ENCODE peak calls at places on chromosomes 5 and 9, in ten cellular contexts. One of them, this sample, is unnamed.

GRCh38 chr5:153147891-153148623 is 342.4 kb upstream of the GRIA1 start:
- DNase-seq in AG04449: no peak
- DNase-seq in kidney epithelial cell: peak
- DNase-seq in HCT116: no peak
- DNase-seq in AG10803: peak
- DNase-seq in Peyer's patch: no peak
- DNase-seq in A549: peak
- DNase-seq in sigmoid colon: no peak
- DNase-seq in GM12865: peak
- DNase-seq in uterus: no peak
- DNase-seq in this sample: peak

GRCh38 chr5:108003178-108003577 is 332.4 kb upstream of the EFNA5 start:
- DNase-seq in AG04449: no peak
- DNase-seq in kidney epithelial cell: peak
- DNase-seq in HCT116: no peak
- DNase-seq in AG10803: peak
- DNase-seq in Peyer's patch: no peak
- DNase-seq in A549: no peak
- DNase-seq in sigmoid colon: no peak
- DNase-seq in GM12865: peak
- DNase-seq in uterus: no peak
- DNase-seq in this sample: peak

GRCh38 chr9:124478014-124478753 is 27.9 kb downstream of the ADGRD2 start:
- DNase-seq in AG04449: no peak
- DNase-seq in kidney epithelial cell: no peak
- DNase-seq in HCT116: no peak
- DNase-seq in AG10803: no peak
- DNase-seq in Peyer's patch: no peak
- DNase-seq in A549: no peak
- DNase-seq in sigmoid colon: no peak
- DNase-seq in GM12865: no peak
- DNase-seq in uterus: no peak
- DNase-seq in this sample: no peak

GRCh38 chr5:32767948-32768427 is 56.9 kb downstream of the NPR3 start:
- DNase-seq in AG04449: peak
- DNase-seq in kidney epithelial cell: peak
- DNase-seq in HCT116: peak
- DNase-seq in AG10803: peak
- DNase-seq in Peyer's patch: no peak
- DNase-seq in A549: peak
- DNase-seq in sigmoid colon: no peak
- DNase-seq in GM12865: no peak
- DNase-seq in uterus: no peak
- DNase-seq in this sample: no peak

GRCh38 chr5:139277171-139277570 is 16.4 kb upstream of the MATR3 start:
- DNase-seq in AG04449: no peak
- DNase-seq in kidney epithelial cell: no peak
- DNase-seq in HCT116: no peak
- DNase-seq in AG10803: no peak
- DNase-seq in Peyer's patch: no peak
- DNase-seq in A549: no peak
- DNase-seq in sigmoid colon: no peak
- DNase-seq in GM12865: no peak
- DNase-seq in uterus: no peak
- DNase-seq in this sample: no peak

GRCh38 chr5:75659791-75660453 is 48.7 kb downstream of the ANKDD1B start:
- DNase-seq in AG04449: no peak
- DNase-seq in kidney epithelial cell: no peak
- DNase-seq in HCT116: no peak
- DNase-seq in AG10803: no peak
- DNase-seq in Peyer's patch: no peak
- DNase-seq in A549: no peak
- DNase-seq in sigmoid colon: no peak
- DNase-seq in GM12865: peak
- DNase-seq in uterus: no peak
- DNase-seq in this sample: no peak

GRCh38 chr9:73565026-73565425 is 413.4 kb downstream of the ANXA1 start:
- DNase-seq in AG04449: no peak
- DNase-seq in kidney epithelial cell: no peak
- DNase-seq in HCT116: no peak
- DNase-seq in AG10803: no peak
- DNase-seq in Peyer's patch: no peak
- DNase-seq in A549: no peak
- DNase-seq in sigmoid colon: no peak
- DNase-seq in GM12865: no peak
- DNase-seq in uterus: no peak
- DNase-seq in this sample: no peak

GRCh38 chr9:13149454-13149853 is 130.0 kb downstream of the MPDZ start:
- DNase-seq in AG04449: no peak
- DNase-seq in kidney epithelial cell: no peak
- DNase-seq in HCT116: no peak
- DNase-seq in AG10803: no peak
- DNase-seq in Peyer's patch: no peak
- DNase-seq in A549: no peak
- DNase-seq in sigmoid colon: no peak
- DNase-seq in GM12865: no peak
- DNase-seq in uterus: no peak
- DNase-seq in this sample: no peak

GRCh38 chr5:111070272-111071134 is 1.0 kb upstream of the TSLP start:
- DNase-seq in AG04449: no peak
- DNase-seq in kidney epithelial cell: no peak
- DNase-seq in HCT116: no peak
- DNase-seq in AG10803: no peak
- DNase-seq in Peyer's patch: peak
- DNase-seq in A549: no peak
- DNase-seq in sigmoid colon: peak
- DNase-seq in GM12865: peak
- DNase-seq in uterus: no peak
- DNase-seq in this sample: no peak

GRCh38 chr9:122213589-122214413 is 15.0 kb downstream of the LHX6 start:
- DNase-seq in AG04449: no peak
- DNase-seq in kidney epithelial cell: no peak
- DNase-seq in HCT116: peak
- DNase-seq in AG10803: no peak
- DNase-seq in Peyer's patch: peak
- DNase-seq in A549: peak
- DNase-seq in sigmoid colon: peak
- DNase-seq in GM12865: peak
- DNase-seq in uterus: no peak
- DNase-seq in this sample: peak

GRCh38 chr5:172603425-172603824 is 37.6 kb upstream of the NEURL1B start:
- DNase-seq in AG04449: peak
- DNase-seq in kidney epithelial cell: no peak
- DNase-seq in HCT116: no peak
- DNase-seq in AG10803: peak
- DNase-seq in Peyer's patch: no peak
- DNase-seq in A549: no peak
- DNase-seq in sigmoid colon: peak
- DNase-seq in GM12865: no peak
- DNase-seq in uterus: peak
- DNase-seq in this sample: no peak

GRCh38 chr5:172403191-172403794 is 51.0 kb downstream of the SH3PXD2B start:
- DNase-seq in AG04449: no peak
- DNase-seq in kidney epithelial cell: no peak
- DNase-seq in HCT116: no peak
- DNase-seq in AG10803: peak
- DNase-seq in Peyer's patch: no peak
- DNase-seq in A549: no peak
- DNase-seq in sigmoid colon: peak
- DNase-seq in GM12865: no peak
- DNase-seq in uterus: peak
- DNase-seq in this sample: no peak

GRCh38 chr5:155867531-155868088 is 459.4 kb upstream of the SGCD start:
- DNase-seq in AG04449: no peak
- DNase-seq in kidney epithelial cell: no peak
- DNase-seq in HCT116: no peak
- DNase-seq in AG10803: no peak
- DNase-seq in Peyer's patch: no peak
- DNase-seq in A549: no peak
- DNase-seq in sigmoid colon: no peak
- DNase-seq in GM12865: no peak
- DNase-seq in uterus: no peak
- DNase-seq in this sample: no peak

GRCh38 chr9:115442054-115442453 is 324.1 kb upstream of the TNC start:
- DNase-seq in AG04449: peak
- DNase-seq in kidney epithelial cell: peak
- DNase-seq in HCT116: no peak
- DNase-seq in AG10803: peak
- DNase-seq in Peyer's patch: no peak
- DNase-seq in A549: no peak
- DNase-seq in sigmoid colon: no peak
- DNase-seq in GM12865: no peak
- DNase-seq in uterus: no peak
- DNase-seq in this sample: no peak

GRCh38 chr9:108057421-108058136 is 568.0 kb upstream of the KLF4 start:
- DNase-seq in AG04449: peak
- DNase-seq in kidney epithelial cell: peak
- DNase-seq in HCT116: no peak
- DNase-seq in AG10803: peak
- DNase-seq in Peyer's patch: no peak
- DNase-seq in A549: peak
- DNase-seq in sigmoid colon: peak
- DNase-seq in GM12865: no peak
- DNase-seq in uterus: peak
- DNase-seq in this sample: no peak

GRCh38 chr5:31173621-31174020 is 19.9 kb upstream of the CDH6 start:
- DNase-seq in AG04449: no peak
- DNase-seq in kidney epithelial cell: no peak
- DNase-seq in HCT116: no peak
- DNase-seq in AG10803: no peak
- DNase-seq in Peyer's patch: no peak
- DNase-seq in A549: no peak
- DNase-seq in sigmoid colon: no peak
- DNase-seq in GM12865: no peak
- DNase-seq in uterus: no peak
- DNase-seq in this sample: no peak

GRCh38 chr5:81163641-81164040 is 69.5 kb upstream of the CKMT2 start:
- DNase-seq in AG04449: no peak
- DNase-seq in kidney epithelial cell: no peak
- DNase-seq in HCT116: no peak
- DNase-seq in AG10803: no peak
- DNase-seq in Peyer's patch: no peak
- DNase-seq in A549: no peak
- DNase-seq in sigmoid colon: no peak
- DNase-seq in GM12865: no peak
- DNase-seq in uterus: no peak
- DNase-seq in this sample: no peak

GRCh38 chr5:98111686-98112085 is 661.8 kb upstream of the RGMB start:
- DNase-seq in AG04449: no peak
- DNase-seq in kidney epithelial cell: no peak
- DNase-seq in HCT116: no peak
- DNase-seq in AG10803: no peak
- DNase-seq in Peyer's patch: no peak
- DNase-seq in A549: no peak
- DNase-seq in sigmoid colon: no peak
- DNase-seq in GM12865: no peak
- DNase-seq in uterus: no peak
- DNase-seq in this sample: no peak
- TF ChIP-seq CTCF in AG04449: peak
- TF ChIP-seq CTCF in kidney epithelial cell: no peak
- TF ChIP-seq CTCF in HCT116: no peak
- TF ChIP-seq CTCF in AG10803: no peak
- TF ChIP-seq CTCF in Peyer's patch: no peak
- TF ChIP-seq CTCF in A549: no peak
- TF ChIP-seq CTCF in sigmoid colon: no peak
- TF ChIP-seq CTCF in GM12865: no peak
- TF ChIP-seq CTCF in uterus: no peak
- TF ChIP-seq CTCF in this sample: no peak

DNA sequence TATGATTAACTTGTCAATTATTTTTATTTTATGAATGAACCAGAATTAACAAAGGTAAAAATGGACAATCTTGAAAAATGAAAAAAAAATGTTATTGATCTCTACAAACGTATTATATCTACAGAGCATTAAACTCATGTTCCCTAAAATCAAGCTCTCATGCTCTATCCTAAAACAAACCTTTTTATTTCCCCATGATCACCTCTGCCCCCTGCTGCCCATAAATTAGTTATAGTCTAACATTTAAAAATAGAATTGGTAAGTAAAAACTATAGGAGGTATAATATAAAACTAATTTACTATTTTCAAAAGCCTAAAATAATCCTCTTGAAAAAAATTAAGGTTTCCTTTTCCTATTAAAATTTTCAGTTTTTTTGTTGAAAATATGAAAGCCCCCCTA is 168.0 kb upstream of the POU5F2 start:
- DNase-seq in AG04449: no peak
- DNase-seq in kidney epithelial cell: no peak
- DNase-seq in HCT116: no peak
- DNase-seq in AG10803: no peak
- DNase-seq in Peyer's patch: no peak
- DNase-seq in A549: peak
- DNase-seq in sigmoid colon: no peak
- DNase-seq in GM12865: no peak
- DNase-seq in uterus: no peak
- DNase-seq in this sample: no peak
- TF ChIP-seq CTCF in AG04449: no peak
- TF ChIP-seq CTCF in kidney epithelial cell: no peak
- TF ChIP-seq CTCF in HCT116: peak
- TF ChIP-seq CTCF in AG10803: peak
- TF ChIP-seq CTCF in Peyer's patch: no peak
- TF ChIP-seq CTCF in A549: peak
- TF ChIP-seq CTCF in sigmoid colon: no peak
- TF ChIP-seq CTCF in GM12865: no peak
- TF ChIP-seq CTCF in uterus: no peak
- TF ChIP-seq CTCF in this sample: no peak

DNA sequence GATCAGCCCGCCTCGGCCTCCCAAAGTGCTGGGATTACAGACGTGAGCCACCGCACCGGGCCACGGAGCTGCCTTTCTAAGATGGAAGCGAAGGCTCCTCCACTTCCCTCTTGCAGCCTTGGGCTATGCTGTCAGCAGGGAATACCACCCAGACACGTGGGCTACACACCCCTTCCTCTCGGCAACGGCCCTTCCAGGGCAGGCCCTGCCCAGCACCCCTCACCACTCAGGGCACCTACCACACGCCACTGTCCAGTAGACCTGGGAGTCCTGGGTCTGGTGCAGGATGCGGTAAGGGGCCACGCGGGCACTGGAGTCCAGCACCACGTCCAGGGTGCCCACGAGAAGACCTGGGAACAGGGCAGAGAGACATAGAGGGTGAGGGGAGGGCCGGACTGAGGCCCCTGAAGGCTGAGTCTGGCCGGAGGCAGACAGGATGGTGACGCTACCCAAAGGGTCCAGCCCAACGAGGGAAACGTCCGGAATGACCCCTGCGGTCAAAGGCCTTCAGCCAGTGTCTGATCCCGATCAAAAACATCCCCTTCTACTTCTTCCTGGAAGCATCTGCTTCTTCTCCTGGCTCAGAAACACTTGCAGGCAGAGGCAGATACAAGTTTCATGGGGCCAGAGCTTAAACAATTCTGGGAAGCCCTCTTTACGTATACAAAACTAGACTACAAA is 3.1 kb downstream of the TBC1D9B start:
- DNase-seq in AG04449: no peak
- DNase-seq in kidney epithelial cell: no peak
- DNase-seq in HCT116: no peak
- DNase-seq in AG10803: no peak
- DNase-seq in Peyer's patch: no peak
- DNase-seq in A549: no peak
- DNase-seq in sigmoid colon: no peak
- DNase-seq in GM12865: no peak
- DNase-seq in uterus: no peak
- DNase-seq in this sample: no peak
- TF ChIP-seq CTCF in AG04449: no peak
- TF ChIP-seq CTCF in kidney epithelial cell: no peak
- TF ChIP-seq CTCF in HCT116: no peak
- TF ChIP-seq CTCF in AG10803: no peak
- TF ChIP-seq CTCF in Peyer's patch: no peak
- TF ChIP-seq CTCF in A549: no peak
- TF ChIP-seq CTCF in sigmoid colon: no peak
- TF ChIP-seq CTCF in GM12865: no peak
- TF ChIP-seq CTCF in uterus: no peak
- TF ChIP-seq CTCF in this sample: no peak

GRCh38 chr5:105868038-105868775 is 1802.5 kb downstream of the EFNA5 start:
- DNase-seq in AG04449: no peak
- DNase-seq in kidney epithelial cell: no peak
- DNase-seq in HCT116: no peak
- DNase-seq in AG10803: peak
- DNase-seq in Peyer's patch: no peak
- DNase-seq in A549: no peak
- DNase-seq in sigmoid colon: no peak
- DNase-seq in GM12865: no peak
- DNase-seq in uterus: no peak
- DNase-seq in this sample: no peak
- TF ChIP-seq CTCF in AG04449: no peak
- TF ChIP-seq CTCF in kidney epithelial cell: no peak
- TF ChIP-seq CTCF in HCT116: no peak
- TF ChIP-seq CTCF in AG10803: no peak
- TF ChIP-seq CTCF in Peyer's patch: no peak
- TF ChIP-seq CTCF in A549: no peak
- TF ChIP-seq CTCF in sigmoid colon: no peak
- TF ChIP-seq CTCF in GM12865: no peak
- TF ChIP-seq CTCF in uterus: no peak
- TF ChIP-seq CTCF in this sample: no peak